ENCODE peak calls at places on chromosomes 7 and 10, in eight cellular contexts. T is activated CD8-positive, alpha-beta memory T cell treated with anti-CD3 and anti-CD28 coated beads for 4 hours; N is HEK293T; L is KBM-7; C is fibroblast of pulmonary artery; V is spleen; X is fibroblast of lung; B is GM20000. M is an unnamed sample.

GRCh38 chr10:62794306-62794705 is 10.2 kb upstream of the ADO start:
- DNase-seq in T (no peak), N (no peak), X (peak), V (no peak), B (no peak), C (no peak), L (no peak), M (no peak)

GRCh38 chr7:131424219-131424822 is 96.6 kb downstream of the MKLN1 start:
- DNase-seq in B (peak), C (peak), V (no peak), X (peak), L (peak), N (peak), T (no peak), M (peak)

GRCh38 chr7:102834999-102835398 is 77.8 kb upstream of the LRRC17 start:
- DNase-seq in B (peak), N (no peak), V (no peak), C (peak), T (no peak), L (no peak), X (peak), M (peak)

GRCh38 chr10:84493951-84494848 is 165.8 kb downstream of the CCSER2 start:
- DNase-seq in C (peak), N (no peak), X (peak), T (no peak), V (no peak), B (no peak), L (no peak), M (peak)

GRCh38 chr10:112769611-112770370 is 180.3 kb upstream of the TCF7L2 start:
- DNase-seq in N (no peak), B (no peak), X (no peak), L (no peak), T (no peak), C (no peak), V (no peak), M (no peak)

GRCh38 chr7:102236592-102237287 is 49.9 kb upstream of the SH2B2 start:
- DNase-seq in N (peak), V (peak), T (no peak), C (peak), L (peak), B (peak), X (peak), M (peak)

GRCh38 chr7:150942591-150943452 is 35.3 kb downstream of the KCNH2 start:
- DNase-seq in V (no peak), B (no peak), N (no peak), T (no peak), C (no peak), L (no peak), X (no peak), M (no peak)

GRCh38 chr10:109588259-109588658 is 335.1 kb downstream of the XPNPEP1 start:
- DNase-seq in V (no peak), N (no peak), B (no peak), X (no peak), L (no peak), T (no peak), C (no peak), M (no peak)

GRCh38 chr7:88694207-88694606 is 65.3 kb upstream of the ZNF804B start:
- DNase-seq in L (no peak), B (no peak), C (no peak), N (no peak), V (no peak), T (no peak), X (no peak), M (no peak)

GRCh38 chr7:136969776-136970175 is 101.3 kb downstream of the CHRM2 start:
- DNase-seq in T (no peak), C (no peak), L (no peak), N (no peak), V (no peak), X (no peak), B (no peak), M (no peak)

GRCh38 chr10:126422561-126422960 is 34.3 kb upstream of the ADAM12 start:
- DNase-seq in L (no peak), C (peak), B (no peak), X (peak), N (no peak), V (no peak), T (no peak), M (no peak)

M was measured in mesenchymal stem cell.